ENCODE peak calls at places on chromosomes 13 and 19, in six cellular contexts. M, Y, B, Z, A and O are unnamed samples.

GRCh38 chr13:32428581-32429072 is 697 bp upstream of the N4BP2L1 start:
- DNase-seq in M (no peak), B (no peak), A (no peak), Y (no peak), Z (peak), O (no peak)

GRCh38 chr13:99973163-99973785 is 1.7 kb upstream of the ZIC5 start:
- DNase-seq in A (no peak), M (no peak), Z (no peak), B (no peak), Y (no peak), O (no peak)

GRCh38 chr19:6421075-6422014 is 3.3 kb downstream of the KHSRP start:
- DNase-seq in Y (no peak), M (no peak), B (no peak), Z (no peak), A (no peak), O (no peak)

GRCh38 chr13:33340631-33341030 is 55.1 kb upstream of the STARD13 start:
- DNase-seq in M (no peak), A (no peak), Z (no peak), B (no peak), Y (no peak), O (no peak)

GRCh38 chr13:84567848-84568247 is 685.6 kb upstream of the SLITRK1 start:
- DNase-seq in A (no peak), M (no peak), Y (no peak), Z (no peak), B (no peak), O (no peak)

GRCh38 chr13:62512194-62513141 is 1096.8 kb upstream of the PCDH20 start:
- DNase-seq in M (no peak), A (peak), B (no peak), Y (no peak), Z (no peak), O (no peak)

GRCh38 chr13:51041126-51041525 is 69.9 kb downstream of the C13orf42 start:
- DNase-seq in M (no peak), A (no peak), Z (no peak), B (no peak), Y (no peak), O (no peak)

GRCh38 chr19:51514866-51515481 is 13.4 kb upstream of the SIGLEC12 start:
- DNase-seq in Y (no peak), Z (no peak), M (peak), B (no peak), A (peak), O (no peak)

GRCh38 chr13:110687736-110688135 is 18.2 kb downstream of the CARS2 start:
- DNase-seq in M (no peak), Z (no peak), A (no peak), B (no peak), Y (no peak), O (no peak)

GRCh38 chr13:100269837-100270236 is 180.9 kb downstream of the PCCA start:
- DNase-seq in A (no peak), Y (no peak), B (no peak), M (no peak), Z (no peak), O (no peak)

GRCh38 chr19:16078311-16078758 is 2.0 kb downstream of the TPM4 start:
- DNase-seq in A (no peak), Y (no peak), M (no peak), B (no peak), Z (no peak), O (no peak)

GRCh38 chr13:108495686-108496363 is 133.6 kb upstream of the MYO16 start:
- DNase-seq in A (no peak), B (no peak), Y (no peak), M (no peak), Z (no peak), O (no peak)